ENCODE peak calls at places on chromosome 5, in four cellular contexts. R, Y, J and G are unnamed samples.

GRCh38 chr5:72465601-72466563 is 41.3 kb downstream of the ZNF366 start:
- DNase-seq in R (no peak), J (no peak), Y (no peak), G (no peak)

GRCh38 chr5:8829322-8830029 is 716.4 kb downstream of the SEMA5A start:
- DNase-seq in J (no peak), Y (no peak), R (no peak), G (no peak)

GRCh38 chr5:141880961-141881801 is 3.0 kb upstream of the PCDH1 start:
- DNase-seq in Y (no peak), J (no peak), R (peak), G (peak)

GRCh38 chr5:158013939-158014338 is 155.0 kb upstream of the CLINT1 start:
- DNase-seq in R (no peak), J (no peak), Y (no peak), G (peak)

GRCh38 chr5:100858987-100859545 is 44.0 kb downstream of the ST8SIA4 start:
- DNase-seq in R (no peak), J (no peak), Y (no peak), G (no peak)

GRCh38 chr5:74394924-74395880 is 245.3 kb downstream of the ENC1 start:
- DNase-seq in Y (no peak), R (no peak), J (no peak), G (no peak)

GRCh38 chr5:38208782-38209378 is 49.5 kb upstream of the EGFLAM start:
- DNase-seq in J (no peak), Y (peak), R (no peak), G (peak)

GRCh38 chr5:130024006-130024405 is 119.7 kb downstream of the CHSY3 start:
- DNase-seq in R (no peak), J (no peak), Y (no peak), G (no peak)

GRCh38 chr5:91266184-91266705 is 116.9 kb downstream of the ARRDC3 start:
- DNase-seq in J (no peak), Y (peak), R (no peak), G (no peak)

GRCh38 chr5:66653380-66653779 is 57.2 kb downstream of the MAST4 start:
- DNase-seq in Y (no peak), R (no peak), J (no peak), G (no peak)

GRCh38 chr5:15533124-15533893 is 33.3 kb downstream of the FBXL7 start:
- DNase-seq in J (no peak), R (no peak), Y (no peak), G (no peak)

GRCh38 chr5:126265917-126266316 is 157.3 kb upstream of the GRAMD2B start:
- DNase-seq in J (no peak), Y (no peak), R (no peak), G (no peak)

GRCh38 chr5:91288117-91288516 is 95.0 kb downstream of the ARRDC3 start:
- DNase-seq in J (no peak), R (no peak), Y (no peak), G (no peak)

GRCh38 chr5:15525679-15526275 is 25.8 kb downstream of the FBXL7 start:
- DNase-seq in J (no peak), R (no peak), Y (no peak), G (no peak)

GRCh38 chr5:80672140-80672736 is 17.5 kb upstream of the DHFR start:
- DNase-seq in Y (peak), J (peak), R (peak), G (peak)